ENCODE peak calls at places on chromosome 4, in four cellular contexts. Q is endodermal cell, G is substantia nigra, S is uterus. A is an unnamed sample.

GRCh38 chr4:7442609-7443140 is 7.9 kb upstream of the PSAPL1 start:
- DNase-seq in Q (no peak), S (no peak), G (no peak), A (no peak)

GRCh38 chr4:134533068-134533467 is 331.5 kb upstream of the PABPC4L start:
- DNase-seq in Q (no peak), S (no peak), G (no peak), A (no peak)

GRCh38 chr4:185535818-185536729 is 767 bp upstream of the PDLIM3 start:
- DNase-seq in S (peak), Q (no peak), G (no peak), A (no peak)

GRCh38 chr4:74056114-74056857 is 17.8 kb upstream of the CXCL3 start:
- DNase-seq in S (no peak), G (no peak), Q (no peak), A (peak)

GRCh38 chr4:119299221-119300071 is 22.5 kb downstream of the FABP2 start:
- DNase-seq in Q (peak), S (no peak), G (no peak), A (no peak)

GRCh38 chr4:3436798-3437581 is 4.8 kb upstream of the HGFAC start:
- DNase-seq in S (no peak), G (no peak), Q (no peak), A (peak)

GRCh38 chr4:38173935-38174334 is 213.7 kb downstream of the PTTG2 start:
- DNase-seq in G (no peak), Q (no peak), S (no peak), A (no peak)

GRCh38 chr4:6498511-6499240 is 26.3 kb upstream of the PPP2R2C start:
- DNase-seq in G (no peak), S (no peak), Q (no peak), A (no peak)

GRCh38 chr4:48490012-48490679 is at the start of gene ZAR1:
- DNase-seq in Q (peak), S (no peak), G (no peak), A (no peak)

GRCh38 chr4:133618963-133619362 is 469.9 kb downstream of the PCDH10 start:
- DNase-seq in G (no peak), Q (no peak), S (no peak), A (no peak)

GRCh38 chr4:25787891-25788331 is 74.9 kb downstream of the SEL1L3 start:
- DNase-seq in S (no peak), G (no peak), Q (no peak), A (no peak)

GRCh38 chr4:19735012-19735411 is 516.7 kb upstream of the SLIT2 start:
- DNase-seq in Q (no peak), S (no peak), G (no peak), A (no peak)

GRCh38 chr4:121229993-121230392 is 65.9 kb upstream of the TNIP3 start:
- DNase-seq in Q (no peak), S (no peak), G (no peak), A (no peak)

GRCh38 chr4:72489267-72489666 is 79.8 kb downstream of the ADAMTS3 start:
- DNase-seq in S (no peak), Q (no peak), G (no peak), A (peak)

GRCh38 chr4:140260227-140260626 is 106.2 kb upstream of the MAML3 start:
- DNase-seq in G (no peak), S (no peak), Q (no peak), A (peak)

GRCh38 chr4:113756005-113756410 is 5.5 kb downstream of the CAMK2D start:
- DNase-seq in S (no peak), Q (no peak), G (no peak), A (no peak)

GRCh38 chr4:17275836-17276235 is 236.1 kb downstream of the QDPR start:
- DNase-seq in Q (no peak), S (no peak), G (no peak), A (no peak)

GRCh38 chr4:113293043-113293560 is 243.6 kb downstream of the ANK2 start:
- DNase-seq in Q (no peak), S (peak), G (no peak), A (no peak)

GRCh38 chr4:185165605-185166063 is 22.6 kb downstream of the SLC25A4 start:
- DNase-seq in Q (no peak), G (no peak), S (no peak), A (no peak)

GRCh38 chr4:165343353-165344191 is 16.1 kb downstream of the MSMO1 start:
- DNase-seq in S (no peak), G (no peak), Q (peak), A (no peak)

GRCh38 chr4:20395160-20395773 is 143.6 kb downstream of the SLIT2 start:
- DNase-seq in Q (peak), G (no peak), S (no peak), A (no peak)

GRCh38 chr4:99061048-99061447 is 27.5 kb downstream of the ADH5 start:
- DNase-seq in Q (no peak), S (no peak), G (no peak), A (no peak)

GRCh38 chr4:40395908-40396806 is 61.0 kb downstream of the CHRNA9 start:
- DNase-seq in Q (peak), G (no peak), S (peak), A (no peak)

GRCh38 chr4:163558539-163559044 is 64.1 kb downstream of the TMA16 start:
- DNase-seq in S (no peak), Q (no peak), G (no peak), A (no peak)

GRCh38 chr4:5124876-5125275 is 73.6 kb downstream of the STK32B start:
- DNase-seq in S (no peak), Q (no peak), G (no peak), A (no peak)

GRCh38 chr4:2015008-2015407 is 6.2 kb upstream of the NELFA start:
- DNase-seq in G (no peak), Q (no peak), S (no peak), A (no peak)

GRCh38 chr4:37549003-37549402 is 137.2 kb downstream of the RELL1 start:
- DNase-seq in G (no peak), S (no peak), Q (no peak), A (no peak)

GRCh38 chr4:162952232-162952631 is 214.5 kb downstream of the NAF1 start:
- DNase-seq in S (no peak), G (no peak), Q (peak), A (peak)

GRCh38 chr4:86657910-86658309 is 63.8 kb downstream of the PTPN13 start:
- DNase-seq in G (no peak), Q (no peak), S (no peak), A (no peak)

GRCh38 chr4:86657382-86657781 is 63.3 kb downstream of the PTPN13 start:
- DNase-seq in S (no peak), G (no peak), Q (no peak), A (no peak)

GRCh38 chr4:86661418-86661817 is 67.3 kb downstream of the PTPN13 start:
- DNase-seq in G (no peak), S (no peak), Q (no peak), A (no peak)

GRCh38 chr4:86661006-86661405 is 66.9 kb downstream of the PTPN13 start:
- DNase-seq in S (no peak), Q (no peak), G (no peak), A (no peak)

GRCh38 chr4:86660407-86660806 is 66.3 kb downstream of the PTPN13 start:
- DNase-seq in Q (no peak), S (no peak), G (no peak), A (no peak)
- H3K27ac ChIP-seq in Q (no peak), S (no peak), G (no peak), A (peak)

DNA sequence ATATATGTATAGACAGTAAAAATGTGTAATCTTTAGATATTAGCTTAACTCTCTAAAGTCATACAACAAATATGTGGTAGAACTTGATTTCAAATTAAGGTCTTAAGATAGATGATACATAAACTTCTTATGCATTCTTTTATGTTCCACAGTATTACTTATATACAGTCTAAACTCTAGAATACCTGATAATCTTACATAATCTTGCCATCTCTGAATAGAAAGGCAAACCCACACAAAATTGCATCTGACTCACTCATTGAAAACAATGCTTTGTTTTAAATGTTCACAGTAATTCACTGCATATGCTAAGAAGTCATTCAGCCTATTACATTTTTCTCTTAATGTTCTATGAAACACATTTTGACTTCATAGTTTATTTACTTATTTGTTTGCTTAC is 10.1 kb downstream of the SULT1B1 start:
- DNase-seq in G (no peak), Q (no peak), S (no peak), A (no peak)
- H3K27ac ChIP-seq in G (no peak), Q (no peak), S (no peak), A (peak)

DNA sequence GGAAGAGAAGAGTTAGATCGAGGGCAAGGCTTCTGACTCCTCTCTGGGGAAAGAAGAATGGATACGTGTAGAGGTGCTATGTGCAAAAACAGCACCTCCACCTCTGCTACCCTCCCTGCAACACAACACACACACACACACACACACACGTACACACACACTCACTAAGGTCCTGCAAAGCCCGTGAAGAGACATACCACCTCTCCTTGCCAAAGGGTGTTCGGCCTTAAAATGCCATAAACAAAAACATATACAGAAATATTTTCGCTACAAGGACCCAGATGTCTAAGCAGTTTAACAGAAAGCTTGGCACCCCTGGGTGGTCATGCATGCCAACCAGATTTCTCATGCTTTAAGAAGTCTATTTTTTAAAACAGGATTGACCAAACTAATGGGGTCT is 1.5 kb downstream of the TIFA start:
- DNase-seq in G (no peak), S (no peak), Q (no peak), A (no peak)
- H3K27ac ChIP-seq in G (no peak), S (peak), Q (no peak), A (peak)

DNA sequence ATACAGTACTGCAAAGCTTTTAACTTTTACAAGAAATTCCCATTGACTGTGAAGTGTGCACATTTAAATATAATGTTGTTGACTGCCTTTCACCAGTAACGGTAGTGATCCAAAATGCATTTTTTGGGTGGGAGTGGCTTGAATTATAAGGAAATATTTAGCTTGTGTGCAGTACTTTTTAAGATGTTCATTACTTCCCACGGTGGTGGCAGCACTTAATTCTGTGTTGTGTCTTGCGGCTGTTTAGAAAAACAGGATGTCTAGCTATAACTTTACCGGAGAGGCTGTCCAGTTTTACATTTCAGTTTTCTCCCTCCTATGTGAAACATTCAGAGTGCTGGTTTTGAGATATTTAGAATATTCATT is 1.7 kb downstream of the TMEM131L start:
- DNase-seq in S (no peak), G (no peak), Q (no peak), A (no peak)
- H3K27ac ChIP-seq in S (peak), G (no peak), Q (no peak), A (peak)

GRCh38 chr4:158782539-158783360 is 13.9 kb downstream of the FNIP2 start:
- DNase-seq in S (no peak), Q (no peak), G (no peak), A (peak)
- H3K27ac ChIP-seq in S (peak), Q (no peak), G (no peak), A (peak)

GRCh38 chr4:157992948-157993839 is 179.6 kb downstream of the GASK1B start:
- DNase-seq in Q (no peak), S (no peak), G (no peak), A (no peak)

GRCh38 chr4:157994863-157995262 is 178.0 kb downstream of the GASK1B start:
- DNase-seq in S (no peak), G (no peak), Q (no peak), A (no peak)

GRCh38 chr4:157996598-157996997 is 176.2 kb downstream of the GASK1B start:
- DNase-seq in Q (no peak), S (no peak), G (no peak), A (no peak)

GRCh38 chr4:157997296-157997695 is 175.5 kb downstream of the GASK1B start:
- DNase-seq in G (no peak), Q (no peak), S (no peak), A (no peak)

DNA sequence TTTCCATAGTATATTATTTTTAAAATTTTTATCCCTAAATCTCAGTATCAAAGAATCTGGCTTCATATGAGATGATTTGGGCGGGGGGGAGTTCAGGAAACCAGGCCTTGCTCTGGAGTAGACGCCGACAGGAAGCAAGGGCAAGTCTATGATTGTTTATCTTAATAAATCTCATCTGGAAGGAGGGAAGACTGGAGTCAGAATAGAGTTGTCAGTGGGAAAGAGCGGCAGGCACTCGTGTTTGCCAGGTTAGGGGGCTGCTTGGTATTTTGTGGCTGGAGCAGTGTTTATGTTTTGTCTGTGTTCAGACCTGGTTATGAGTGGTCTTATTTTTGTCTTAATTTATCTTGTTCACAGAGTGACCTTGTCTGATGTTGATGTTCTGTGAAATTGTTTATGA is 176.8 kb downstream of the GASK1B start:
- DNase-seq in Q (no peak), S (no peak), G (no peak), A (no peak)
- H3K27ac ChIP-seq in Q (no peak), S (peak), G (no peak), A (no peak)

A was measured in epithelial cell of prostate.